ENCODE peak calls at places on chromosomes 7 and 10, in five cellular contexts. One of them, this sample, is unnamed.

GRCh38 chr10:26215923-26216576 is 524 bp upstream of the GAD2 start:
- DNase-seq in CD4-positive, CD25-positive, alpha-beta regulatory T cell: no peak
- DNase-seq in psoas muscle: no peak
- DNase-seq in esophagus squamous epithelium: no peak
- DNase-seq in lung: no peak
- DNase-seq in this sample: no peak

GRCh38 chr10:53284615-53285182 is 512.1 kb upstream of the MBL2 start:
- DNase-seq in CD4-positive, CD25-positive, alpha-beta regulatory T cell: no peak
- DNase-seq in psoas muscle: no peak
- DNase-seq in esophagus squamous epithelium: no peak
- DNase-seq in lung: no peak
- DNase-seq in this sample: no peak

GRCh38 chr7:148540041-148540738 is 50.4 kb upstream of the C7orf33 start:
- DNase-seq in CD4-positive, CD25-positive, alpha-beta regulatory T cell: no peak
- DNase-seq in psoas muscle: peak; percentile 73
- DNase-seq in esophagus squamous epithelium: no peak
- DNase-seq in lung: no peak
- DNase-seq in this sample: no peak

GRCh38 chr10:35639651-35640311 is 2.3 kb downstream of the FZD8 start:
- DNase-seq in CD4-positive, CD25-positive, alpha-beta regulatory T cell: no peak
- DNase-seq in psoas muscle: peak; percentile 61
- DNase-seq in esophagus squamous epithelium: no peak
- DNase-seq in lung: no peak
- DNase-seq in this sample: no peak

GRCh38 chr7:130943336-130943901 is 209.4 kb upstream of the KLF14 start:
- DNase-seq in CD4-positive, CD25-positive, alpha-beta regulatory T cell: peak; percentile 66
- DNase-seq in psoas muscle: no peak
- DNase-seq in esophagus squamous epithelium: no peak
- DNase-seq in lung: no peak
- DNase-seq in this sample: peak; percentile 55

GRCh38 chr7:122305475-122306319 is 1.1 kb upstream of the FEZF1 start:
- DNase-seq in CD4-positive, CD25-positive, alpha-beta regulatory T cell: no peak
- DNase-seq in psoas muscle: no peak
- DNase-seq in esophagus squamous epithelium: no peak
- DNase-seq in lung: no peak
- DNase-seq in this sample: no peak

GRCh38 chr10:3935933-3936359 is 150.9 kb upstream of the KLF6 start:
- DNase-seq in CD4-positive, CD25-positive, alpha-beta regulatory T cell: no peak
- DNase-seq in psoas muscle: no peak
- DNase-seq in esophagus squamous epithelium: no peak
- DNase-seq in lung: no peak
- DNase-seq in this sample: no peak

GRCh38 chr10:78134919-78135318 is 101.3 kb downstream of the RPS24 start:
- DNase-seq in CD4-positive, CD25-positive, alpha-beta regulatory T cell: no peak
- DNase-seq in psoas muscle: no peak
- DNase-seq in esophagus squamous epithelium: no peak
- DNase-seq in lung: no peak
- DNase-seq in this sample: no peak

GRCh38 chr10:93826355-93826754 is 67.4 kb upstream of the SLC35G1 start:
- DNase-seq in CD4-positive, CD25-positive, alpha-beta regulatory T cell: no peak
- DNase-seq in psoas muscle: no peak
- DNase-seq in esophagus squamous epithelium: no peak
- DNase-seq in lung: no peak
- DNase-seq in this sample: no peak

GRCh38 chr7:108201766-108202165 is 71.6 kb upstream of the LAMB4 start:
- DNase-seq in CD4-positive, CD25-positive, alpha-beta regulatory T cell: no peak
- DNase-seq in psoas muscle: no peak
- DNase-seq in esophagus squamous epithelium: no peak
- DNase-seq in lung: no peak
- DNase-seq in this sample: no peak

GRCh38 chr7:155676052-155676451 is 31.6 kb downstream of the RBM33 start:
- DNase-seq in CD4-positive, CD25-positive, alpha-beta regulatory T cell: no peak
- DNase-seq in psoas muscle: no peak
- DNase-seq in esophagus squamous epithelium: no peak
- DNase-seq in lung: no peak
- DNase-seq in this sample: no peak

GRCh38 chr7:41787951-41788350 is 85.1 kb upstream of the INHBA start:
- DNase-seq in CD4-positive, CD25-positive, alpha-beta regulatory T cell: no peak
- DNase-seq in psoas muscle: no peak
- DNase-seq in esophagus squamous epithelium: no peak
- DNase-seq in lung: no peak
- DNase-seq in this sample: no peak

GRCh38 chr7:27210441-27211083 is 10.7 kb upstream of the HOXA13 start:
- DNase-seq in CD4-positive, CD25-positive, alpha-beta regulatory T cell: no peak
- DNase-seq in psoas muscle: no peak
- DNase-seq in esophagus squamous epithelium: no peak
- DNase-seq in lung: no peak
- DNase-seq in this sample: no peak

GRCh38 chr7:20440472-20441105 is 109.9 kb downstream of the ITGB8 start:
- DNase-seq in CD4-positive, CD25-positive, alpha-beta regulatory T cell: no peak
- DNase-seq in psoas muscle: no peak
- DNase-seq in esophagus squamous epithelium: no peak
- DNase-seq in lung: no peak
- DNase-seq in this sample: no peak

GRCh38 chr7:112452102-112452888 is 2.0 kb downstream of the IFRD1 start:
- DNase-seq in CD4-positive, CD25-positive, alpha-beta regulatory T cell: no peak
- DNase-seq in psoas muscle: peak; percentile 68
- DNase-seq in esophagus squamous epithelium: no peak
- DNase-seq in lung: no peak
- DNase-seq in this sample: no peak

GRCh38 chr10:74500806-74501205 is 325.6 kb upstream of the KAT6B start:
- DNase-seq in CD4-positive, CD25-positive, alpha-beta regulatory T cell: no peak
- DNase-seq in psoas muscle: no peak
- DNase-seq in esophagus squamous epithelium: no peak
- DNase-seq in lung: no peak
- DNase-seq in this sample: no peak

GRCh38 chr10:6050801-6051445 is 11.2 kb downstream of the IL2RA start:
- DNase-seq in CD4-positive, CD25-positive, alpha-beta regulatory T cell: peak; percentile 92
- DNase-seq in psoas muscle: peak; percentile 70
- DNase-seq in esophagus squamous epithelium: peak; percentile 19
- DNase-seq in lung: peak; percentile 54
- DNase-seq in this sample: peak; percentile 90

GRCh38 chr7:56570968-56571367 is 454.8 kb upstream of the NUPR2 start:
- DNase-seq in CD4-positive, CD25-positive, alpha-beta regulatory T cell: no peak
- DNase-seq in psoas muscle: no peak
- DNase-seq in esophagus squamous epithelium: no peak
- DNase-seq in lung: no peak
- DNase-seq in this sample: no peak
- H3K9me3 ChIP-seq in CD4-positive, CD25-positive, alpha-beta regulatory T cell: peaks cover 4% of the 10 kb centered on the region
- H3K9me3 ChIP-seq in psoas muscle: peaks cover 7% of the 10 kb centered on the region
- H3K9me3 ChIP-seq in esophagus squamous epithelium: peaks cover 44% of the 10 kb centered on the region
- H3K9me3 ChIP-seq in lung: no peaks in the 10 kb centered on the region
- H3K9me3 ChIP-seq in this sample: no peaks in the 10 kb centered on the region

GRCh38 chr10:131211146-131211545 is 100.4 kb downstream of the TCERG1L start:
- DNase-seq in CD4-positive, CD25-positive, alpha-beta regulatory T cell: no peak
- DNase-seq in psoas muscle: peak; percentile 22
- DNase-seq in esophagus squamous epithelium: no peak
- DNase-seq in lung: no peak
- DNase-seq in this sample: no peak

GRCh38 chr10:131211556-131211955 is 100.0 kb downstream of the TCERG1L start:
- DNase-seq in CD4-positive, CD25-positive, alpha-beta regulatory T cell: no peak
- DNase-seq in psoas muscle: peak; percentile 56
- DNase-seq in esophagus squamous epithelium: no peak
- DNase-seq in lung: no peak
- DNase-seq in this sample: no peak

GRCh38 chr10:131207584-131208532 is 103.7 kb downstream of the TCERG1L start:
- DNase-seq in CD4-positive, CD25-positive, alpha-beta regulatory T cell: no peak
- DNase-seq in psoas muscle: peak; percentile 41
- DNase-seq in esophagus squamous epithelium: no peak
- DNase-seq in lung: no peak
- DNase-seq in this sample: no peak

GRCh38 chr10:131211965-131212619 is 99.4 kb downstream of the TCERG1L start:
- DNase-seq in CD4-positive, CD25-positive, alpha-beta regulatory T cell: no peak
- DNase-seq in psoas muscle: peak; percentile 6
- DNase-seq in esophagus squamous epithelium: no peak
- DNase-seq in lung: no peak
- DNase-seq in this sample: no peak

DNA sequence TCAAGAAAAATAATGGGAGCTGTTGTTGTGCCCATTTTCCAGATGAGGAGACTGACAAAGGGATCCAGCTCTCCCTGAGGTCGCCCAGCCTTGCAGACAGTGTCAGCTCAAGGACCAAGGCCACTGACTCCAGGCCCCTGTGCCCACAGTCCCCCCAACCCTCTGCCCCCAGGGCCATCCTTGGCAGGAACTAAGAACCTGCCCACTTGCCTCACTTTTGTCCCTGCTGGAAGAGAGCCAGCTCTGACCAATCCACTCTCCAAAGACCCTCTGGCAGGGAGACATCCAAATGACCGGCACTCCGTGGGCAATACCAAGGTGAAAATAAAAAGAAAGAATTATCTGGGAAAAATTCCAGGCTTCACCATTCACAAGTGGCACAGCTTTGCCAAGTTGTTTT is 101.3 kb downstream of the TCERG1L start:
- DNase-seq in CD4-positive, CD25-positive, alpha-beta regulatory T cell: no peak
- DNase-seq in psoas muscle: peak; percentile 14
- DNase-seq in esophagus squamous epithelium: no peak
- DNase-seq in lung: no peak
- DNase-seq in this sample: no peak
- H3K4me1 ChIP-seq in CD4-positive, CD25-positive, alpha-beta regulatory T cell: no peaks in the 10 kb centered on the region
- H3K4me1 ChIP-seq in psoas muscle: no peaks in the 10 kb centered on the region
- H3K4me1 ChIP-seq in esophagus squamous epithelium: no peaks in the 10 kb centered on the region
- H3K4me1 ChIP-seq in lung: no peaks in the 10 kb centered on the region
- H3K4me1 ChIP-seq in this sample: no peaks in the 10 kb centered on the region

GRCh38 chr10:130561681-130562080 is 425.5 kb downstream of the GLRX3 start:
- DNase-seq in CD4-positive, CD25-positive, alpha-beta regulatory T cell: no peak
- DNase-seq in psoas muscle: no peak
- DNase-seq in esophagus squamous epithelium: no peak
- DNase-seq in lung: no peak
- DNase-seq in this sample: no peak
- H3K9me3 ChIP-seq in CD4-positive, CD25-positive, alpha-beta regulatory T cell: no peaks in the 10 kb centered on the region
- H3K9me3 ChIP-seq in psoas muscle: no peaks in the 10 kb centered on the region
- H3K9me3 ChIP-seq in esophagus squamous epithelium: no peaks in the 10 kb centered on the region
- H3K9me3 ChIP-seq in lung: no peaks in the 10 kb centered on the region
- H3K9me3 ChIP-seq in this sample: no peaks in the 10 kb centered on the region

GRCh38 chr10:72260588-72261322 is 13.0 kb upstream of the DDIT4 start:
- DNase-seq in CD4-positive, CD25-positive, alpha-beta regulatory T cell: peak; percentile 74
- DNase-seq in psoas muscle: peak; percentile 94
- DNase-seq in esophagus squamous epithelium: no peak
- DNase-seq in lung: peak; percentile 82
- DNase-seq in this sample: peak; percentile 55
- H3K4me1 ChIP-seq in CD4-positive, CD25-positive, alpha-beta regulatory T cell: peaks cover 54% of the 10 kb centered on the region
- H3K4me1 ChIP-seq in psoas muscle: peaks cover 48% of the 10 kb centered on the region
- H3K4me1 ChIP-seq in esophagus squamous epithelium: peaks cover 79% of the 10 kb centered on the region
- H3K4me1 ChIP-seq in lung: peaks cover 20% of the 10 kb centered on the region
- H3K4me1 ChIP-seq in this sample: peaks cover 63% of the 10 kb centered on the region

GRCh38 chr10:128998101-128998500 is 468.9 kb upstream of the MGMT start:
- DNase-seq in CD4-positive, CD25-positive, alpha-beta regulatory T cell: no peak
- DNase-seq in psoas muscle: no peak
- DNase-seq in esophagus squamous epithelium: no peak
- DNase-seq in lung: no peak
- DNase-seq in this sample: no peak
- H3K9me3 ChIP-seq in CD4-positive, CD25-positive, alpha-beta regulatory T cell: no peaks in the 10 kb centered on the region
- H3K9me3 ChIP-seq in psoas muscle: no peaks in the 10 kb centered on the region
- H3K9me3 ChIP-seq in esophagus squamous epithelium: no peaks in the 10 kb centered on the region
- H3K9me3 ChIP-seq in lung: no peaks in the 10 kb centered on the region
- H3K9me3 ChIP-seq in this sample: no peaks in the 10 kb centered on the region

DNA sequence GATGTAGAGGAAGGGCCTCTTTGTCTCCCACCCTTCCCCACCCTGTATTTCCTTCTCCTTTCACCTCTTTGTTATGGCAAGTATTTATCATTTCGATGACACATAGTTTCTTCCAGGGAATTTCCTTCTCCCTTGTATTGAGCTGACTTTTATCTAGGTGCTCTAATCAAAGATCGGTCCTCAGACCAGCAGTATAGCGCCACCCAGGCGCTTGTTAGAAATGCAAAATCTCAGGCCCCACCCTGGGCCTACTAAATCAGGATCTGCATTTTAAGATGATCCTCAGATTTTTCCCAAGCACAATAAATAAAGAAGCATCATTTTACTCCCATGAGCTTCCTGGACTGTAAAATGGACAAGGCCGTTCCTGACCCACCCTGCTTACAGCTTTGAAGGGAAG is 12.0 kb upstream of the GOT1 start:
- DNase-seq in CD4-positive, CD25-positive, alpha-beta regulatory T cell: no peak
- DNase-seq in psoas muscle: no peak
- DNase-seq in esophagus squamous epithelium: no peak
- DNase-seq in lung: no peak
- DNase-seq in this sample: no peak
- H3K4me1 ChIP-seq in CD4-positive, CD25-positive, alpha-beta regulatory T cell: no peaks in the 10 kb centered on the region
- H3K4me1 ChIP-seq in psoas muscle: peaks cover 5% of the 10 kb centered on the region
- H3K4me1 ChIP-seq in esophagus squamous epithelium: no peaks in the 10 kb centered on the region
- H3K4me1 ChIP-seq in lung: no peaks in the 10 kb centered on the region
- H3K4me1 ChIP-seq in this sample: no peaks in the 10 kb centered on the region

GRCh38 chr7:158454631-158455030 is 133.0 kb downstream of the PTPRN2 start:
- DNase-seq in CD4-positive, CD25-positive, alpha-beta regulatory T cell: no peak
- DNase-seq in psoas muscle: no peak
- DNase-seq in esophagus squamous epithelium: no peak
- DNase-seq in lung: no peak
- DNase-seq in this sample: no peak
- H3K9me3 ChIP-seq in CD4-positive, CD25-positive, alpha-beta regulatory T cell: no peaks in the 10 kb centered on the region
- H3K9me3 ChIP-seq in psoas muscle: no peaks in the 10 kb centered on the region
- H3K9me3 ChIP-seq in esophagus squamous epithelium: no peaks in the 10 kb centered on the region
- H3K9me3 ChIP-seq in lung: no peaks in the 10 kb centered on the region
- H3K9me3 ChIP-seq in this sample: no peaks in the 10 kb centered on the region